ENCODE peak calls at places on chromosomes 16 and 17, in eight cellular contexts. E is putamen; Q is prostate gland; A is left cardiac atrium; W is activated CD4-positive, alpha-beta T cell treated with anti-CD3 and anti-CD28 coated beads, Interleukin-2, amount 10 ng/mL, durations not matched to agents 24 days and 14 days; L is progenitor cell of endocrine pancreas; N is choroid plexus epithelial cell; Y is HCEC 1CT. R is an unnamed sample.

GRCh38 chr17:66268247-66268927 is 34.0 kb upstream of the PRKCA start:
- DNase-seq in E (no peak), Q (no peak), A (no peak), W (no peak), L (no peak), N (peak; percentile 83), Y (peak; percentile 72), R (peak; percentile 71)

GRCh38 chr17:38672788-38673713 is 1.7 kb downstream of the EPOP start:
- DNase-seq in E (no peak), Q (no peak), A (no peak), W (peak; percentile 59), L (no peak), N (no peak), Y (no peak), R (no peak)

GRCh38 chr17:43880420-43880991 is 26.8 kb downstream of the MPP2 start:
- DNase-seq in E (no peak), Q (no peak), A (peak; percentile 49), W (peak; percentile 84), L (no peak), N (peak; percentile 28), Y (peak; percentile 16), R (no peak)

GRCh38 chr16:87246269-87247065 is 70.7 kb downstream of the C16orf95 start:
- DNase-seq in E (no peak), Q (no peak), A (no peak), W (no peak), L (no peak), N (no peak), Y (no peak), R (no peak)

GRCh38 chr16:14289692-14290340 is 218.7 kb downstream of the MRTFB start:
- DNase-seq in E (no peak), Q (no peak), A (no peak), W (peak; percentile 77), L (no peak), N (peak; percentile 41), Y (peak; percentile 22), R (no peak)

GRCh38 chr16:71943887-71944286 is 48.6 kb downstream of the IST1 start:
- DNase-seq in E (no peak), Q (no peak), A (no peak), W (no peak), L (no peak), N (no peak), Y (no peak), R (no peak)

GRCh38 chr16:70493863-70494770 is 29.2 kb downstream of the COG4 start:
- DNase-seq in E (no peak), Q (no peak), A (no peak), W (no peak), L (no peak), N (no peak), Y (no peak), R (peak; percentile 17)

GRCh38 chr16:24036614-24037013 is 200.8 kb downstream of the PRKCB start:
- DNase-seq in E (peak; percentile 53), Q (peak; percentile 19), A (no peak), W (peak; percentile 81), L (peak; percentile 31), N (peak; percentile 61), Y (peak; percentile 15), R (peak; percentile 41)

GRCh38 chr16:8720080-8720966 is 45.9 kb downstream of the ABAT start:
- DNase-seq in E (no peak), Q (no peak), A (no peak), W (no peak), L (peak; percentile 23), N (peak; percentile 1), Y (no peak), R (no peak)

GRCh38 chr16:27994686-27995085 is 68.8 kb downstream of the GSG1L start:
- DNase-seq in E (no peak), Q (no peak), A (no peak), W (no peak), L (no peak), N (no peak), Y (peak; percentile 9), R (no peak)

GRCh38 chr17:74190807-74191206 is 12.7 kb upstream of the RPL38 start:
- DNase-seq in E (no peak), Q (no peak), A (no peak), W (no peak), L (peak; percentile 54), N (no peak), Y (peak; percentile 15), R (no peak)

GRCh38 chr16:50266337-50267091 is at the start of gene ADCY7:
- DNase-seq in E (no peak), Q (no peak), A (peak; percentile 80), W (peak; percentile 95), L (no peak), N (peak; percentile 72), Y (peak; percentile 79), R (peak; percentile 85)

GRCh38 chr16:68395806-68396205 is 52.5 kb downstream of the SMPD3 start:
- DNase-seq in E (no peak), Q (no peak), A (no peak), W (no peak), L (no peak), N (no peak), Y (no peak), R (no peak)

GRCh38 chr16:48124266-48124665 is 31.5 kb downstream of the ABCC12 start:
- DNase-seq in E (no peak), Q (no peak), A (no peak), W (no peak), L (no peak), N (no peak), Y (no peak), R (no peak)

GRCh38 chr16:79099701-79100100 is 500.8 kb downstream of the MAF start:
- DNase-seq in E (no peak), Q (no peak), A (no peak), W (no peak), L (no peak), N (no peak), Y (no peak), R (no peak)

GRCh38 chr17:40086150-40087044 is 14.0 kb downstream of the NR1D1 start:
- DNase-seq in E (no peak), Q (no peak), A (peak; percentile 68), W (peak; percentile 87), L (peak; percentile 53), N (peak; percentile 61), Y (peak; percentile 30), R (no peak)

GRCh38 chr17:49438885-49439284 is 24.2 kb upstream of the PHB1 start:
- DNase-seq in E (no peak), Q (no peak), A (no peak), W (no peak), L (no peak), N (peak; percentile 7), Y (no peak), R (no peak)

GRCh38 chr16:69150146-69150865 is 17.9 kb downstream of the UTP4 start:
- DNase-seq in E (peak; percentile 59), Q (peak; percentile 73), A (no peak), W (peak; percentile 88), L (peak; percentile 37), N (peak; percentile 92), Y (peak; percentile 48), R (peak; percentile 62)

GRCh38 chr17:75839942-75840778 is 4.0 kb downstream of the UNC13D start:
- DNase-seq in E (no peak), Q (no peak), A (no peak), W (no peak), L (no peak), N (no peak), Y (no peak), R (no peak)

GRCh38 chr16:12573730-12574383 is 229.8 kb downstream of the CPPED1 start:
- DNase-seq in E (peak; percentile 52), Q (peak; percentile 31), A (peak; percentile 45), W (peak; percentile 86), L (peak; percentile 49), N (peak; percentile 50), Y (peak; percentile 37), R (no peak)

GRCh38 chr17:3647769-3648540 is 11.4 kb downstream of the CTNS start:
- DNase-seq in E (peak; percentile 50), Q (peak; percentile 32), A (peak; percentile 57), W (peak; percentile 83), L (peak; percentile 54), N (peak; percentile 81), Y (peak; percentile 47), R (peak; percentile 63)

GRCh38 chr16:78065344-78065743 is 34.1 kb upstream of the WWOX start:
- DNase-seq in E (no peak), Q (no peak), A (no peak), W (no peak), L (no peak), N (no peak), Y (no peak), R (no peak)

GRCh38 chr16:78929798-78930197 is 670.7 kb downstream of the MAF start:
- DNase-seq in E (no peak), Q (no peak), A (no peak), W (no peak), L (no peak), N (no peak), Y (no peak), R (no peak)

GRCh38 chr16:79013004-79013403 is 587.5 kb downstream of the MAF start:
- DNase-seq in E (no peak), Q (no peak), A (no peak), W (no peak), L (no peak), N (no peak), Y (no peak), R (no peak)